ENCODE peak calls at places on chromosomes 2 and 18, in five cellular contexts. W is psoas muscle; V is endothelial cell; Q is activated CD8-positive, alpha-beta T cell treated with anti-CD3 and anti-CD28 coated beads for 36 hours; S is tibial artery. A is an unnamed sample.

GRCh38 chr2:160209457-160209856 is 9.4 kb upstream of the ITGB6 start:
- DNase-seq in S (no peak), V (no peak), Q (no peak), W (no peak), A (no peak)

GRCh38 chr2:105397025-105397722 is 1.7 kb downstream of the FHL2 start:
- DNase-seq in W (no peak), S (no peak), V (no peak), Q (no peak), A (peak)

GRCh38 chr2:44118257-44118656 is 50.4 kb upstream of the PPM1B start:
- DNase-seq in V (no peak), W (no peak), S (no peak), Q (peak), A (no peak)

GRCh38 chr2:162113771-162114168 is 38.3 kb downstream of the GCG start:
- DNase-seq in V (no peak), W (no peak), S (no peak), Q (no peak), A (no peak)

GRCh38 chr2:240202616-240203015 is 62.2 kb upstream of the OTOS start:
- DNase-seq in S (peak), V (no peak), Q (no peak), W (no peak), A (no peak)

GRCh38 chr2:167869200-167869599 is 378.2 kb downstream of the STK39 start:
- DNase-seq in V (no peak), S (no peak), Q (no peak), W (no peak), A (no peak)

GRCh38 chr2:158610059-158610458 is 153.3 kb downstream of the PKP4 start:
- DNase-seq in S (no peak), W (no peak), Q (no peak), V (no peak), A (no peak)

GRCh38 chr2:239950144-239950920 is 74.8 kb downstream of the NDUFA10 start:
- DNase-seq in V (no peak), S (peak), Q (no peak), W (no peak), A (no peak)

GRCh38 chr2:99425022-99425421 is 64.8 kb downstream of the REV1 start:
- DNase-seq in V (no peak), W (no peak), Q (no peak), S (no peak), A (no peak)

GRCh38 chr2:24209389-24210105 is 34.7 kb downstream of the FAM228A start:
- DNase-seq in Q (no peak), W (no peak), S (no peak), V (no peak), A (no peak)

GRCh38 chr2:199624958-199625357 is 167.2 kb upstream of the SATB2 start:
- DNase-seq in S (no peak), Q (no peak), V (no peak), W (no peak), A (peak)

GRCh38 chr18:55579471-55579870 is 8.5 kb downstream of the TCF4 start:
- DNase-seq in S (no peak), W (no peak), Q (no peak), V (no peak), A (no peak)

GRCh38 chr18:55579888-55580287 is 8.1 kb downstream of the TCF4 start:
- DNase-seq in S (no peak), V (no peak), W (no peak), Q (no peak), A (no peak)

GRCh38 chr18:55575949-55576348 is 12.0 kb downstream of the TCF4 start:
- DNase-seq in W (no peak), V (no peak), S (no peak), Q (no peak), A (no peak)

GRCh38 chr18:55575066-55575465 is 12.9 kb downstream of the TCF4 start:
- DNase-seq in Q (no peak), W (no peak), V (no peak), S (no peak), A (no peak)

DNA sequence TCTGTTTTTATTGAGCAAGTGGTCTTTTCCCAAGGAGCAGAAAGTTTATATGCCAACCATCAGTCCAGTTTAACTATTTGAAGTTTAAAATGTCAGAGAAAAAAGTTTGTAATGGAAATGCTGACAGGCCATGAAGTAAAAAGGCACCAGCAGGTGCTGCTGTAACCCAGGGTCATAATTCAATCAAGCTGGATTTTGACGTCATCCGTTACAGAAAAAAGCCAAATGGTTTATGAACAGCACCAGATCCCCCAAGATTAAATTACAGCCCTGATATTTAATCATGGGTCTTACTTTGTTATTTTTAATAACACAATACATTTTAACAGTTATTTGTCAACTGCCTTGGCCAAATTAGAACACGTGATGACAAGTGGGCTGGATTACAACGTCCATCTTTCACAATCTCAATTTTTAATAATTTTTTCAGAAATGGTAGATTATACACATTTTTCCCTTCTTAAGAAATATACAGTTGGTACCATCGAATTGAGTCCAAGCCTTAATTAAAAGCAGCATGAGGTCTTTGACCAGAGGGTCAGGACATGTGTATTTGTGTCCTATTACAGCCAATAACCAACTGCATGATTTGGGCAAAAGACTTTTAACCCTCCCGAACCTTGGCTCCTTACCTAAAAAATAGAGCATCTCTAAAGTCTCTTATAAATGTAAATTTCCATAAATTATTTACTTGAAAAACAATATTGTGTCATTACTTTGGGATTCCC is 10.0 kb downstream of the TCF4 start:
- DNase-seq in Q (no peak), V (no peak), S (no peak), W (no peak), A (no peak)
- TF ChIP-seq CTCF in Q (no peak), V (no peak), S (no peak), W (peak), A (no peak)

GRCh38 chr2:73259276-73259675 is 25.0 kb downstream of the FBXO41 start:
- DNase-seq in V (no peak), S (no peak), Q (no peak), W (no peak), A (no peak)

GRCh38 chr2:73259704-73260337 is 24.5 kb downstream of the FBXO41 start:
- DNase-seq in V (no peak), W (no peak), S (no peak), Q (no peak), A (no peak)

GRCh38 chr2:73262108-73262651 is 22.1 kb downstream of the FBXO41 start:
- DNase-seq in Q (no peak), W (no peak), S (no peak), V (no peak), A (no peak)

GRCh38 chr2:73258913-73259215 is 24.8 kb downstream of the CCT7 start:
- DNase-seq in V (no peak), Q (no peak), S (no peak), W (no peak), A (no peak)

GRCh38 chr2:73260338-73260984 is 23.8 kb downstream of the FBXO41 start:
- DNase-seq in S (no peak), V (peak), W (peak), Q (no peak), A (peak)
- TF ChIP-seq CTCF in S (no peak), V (no peak), W (peak), Q (no peak), A (peak)

GRCh38 chr2:11753452-11753885 is 7.0 kb downstream of the LPIN1 start:
- DNase-seq in S (no peak), W (peak), V (no peak), Q (peak), A (peak)
- TF ChIP-seq CTCF in S (no peak), W (no peak), V (no peak), Q (no peak), A (no peak)

GRCh38 chr2:235461763-235462414 is 32.0 kb upstream of the AGAP1 start:
- DNase-seq in W (no peak), S (no peak), V (no peak), Q (no peak), A (no peak)
- TF ChIP-seq CTCF in W (no peak), S (no peak), V (no peak), Q (no peak), A (no peak)

GRCh38 chr2:230325316-230326243 is 1.4 kb upstream of the SP140L start:
- DNase-seq in S (no peak), Q (no peak), V (no peak), W (no peak), A (no peak)

GRCh38 chr2:230324503-230324902 is 2.5 kb upstream of the SP140L start:
- DNase-seq in S (no peak), Q (no peak), W (no peak), V (no peak), A (no peak)

GRCh38 chr2:230323385-230324106 is 3.4 kb upstream of the SP140L start:
- DNase-seq in W (no peak), V (no peak), S (no peak), Q (no peak), A (no peak)

GRCh38 chr2:230321031-230321430 is 6.0 kb upstream of the SP140L start:
- DNase-seq in Q (no peak), V (no peak), S (no peak), W (no peak), A (no peak)

GRCh38 chr2:230322561-230323384 is 4.2 kb upstream of the SP140L start:
- DNase-seq in S (no peak), W (no peak), Q (no peak), V (no peak), A (no peak)
- TF ChIP-seq CTCF in S (no peak), W (no peak), Q (no peak), V (no peak), A (no peak)

GRCh38 chr2:9646631-9647030 is 15.8 kb upstream of the YWHAQ start:
- DNase-seq in W (no peak), Q (no peak), S (no peak), V (no peak), A (no peak)

GRCh38 chr2:9644021-9644420 is 13.2 kb upstream of the YWHAQ start:
- DNase-seq in Q (no peak), S (no peak), V (no peak), W (no peak), A (no peak)

GRCh38 chr2:9647884-9648283 is 17.1 kb upstream of the YWHAQ start:
- DNase-seq in Q (no peak), W (no peak), S (no peak), V (no peak), A (no peak)

GRCh38 chr2:9641641-9642040 is 10.8 kb upstream of the YWHAQ start:
- DNase-seq in W (no peak), Q (peak), V (no peak), S (no peak), A (no peak)

GRCh38 chr2:9644603-9645002 is 13.8 kb upstream of the YWHAQ start:
- DNase-seq in V (no peak), W (no peak), S (no peak), Q (no peak), A (peak)
- TF ChIP-seq CTCF in V (no peak), W (no peak), S (no peak), Q (no peak), A (no peak)